ENCODE peak calls at places on chromosomes 1 and 21, in five cellular contexts. F, Z, X, L and I are unnamed samples.

GRCh38 chr1:56824956-56825355 is 5.8 kb upstream of the FYB2 start:
- DNase-seq in F (no peak), Z (no peak), X (no peak), L (no peak), I (no peak)

GRCh38 chr1:229596961-229597699 is 28.8 kb downstream of the TAF5L start:
- DNase-seq in F (peak; percentile 23), Z (no peak), X (no peak), L (no peak), I (no peak)

GRCh38 chr1:115402753-115403184 is 64.7 kb upstream of the NGF start:
- DNase-seq in F (no peak), Z (no peak), X (no peak), L (no peak), I (no peak)

GRCh38 chr21:39904457-39904856 is 37.2 kb downstream of the PCP4 start:
- DNase-seq in F (no peak), Z (no peak), X (no peak), L (no peak), I (no peak)

GRCh38 chr1:173411835-173412742 is 65.0 kb upstream of the PRDX6 start:
- DNase-seq in F (no peak), Z (no peak), X (no peak), L (no peak), I (no peak)

GRCh38 chr1:246566808-246567154 is 525 bp downstream of the CNST start:
- DNase-seq in F (no peak), Z (no peak), X (no peak), L (no peak), I (no peak)

GRCh38 chr1:205438213-205439158 is 16.6 kb upstream of the LEMD1 start:
- DNase-seq in F (peak; percentile 87), Z (peak; percentile 77), X (no peak), L (peak; percentile 89), I (no peak)

GRCh38 chr1:8122160-8122476 is 96.0 kb upstream of the ERRFI1 start:
- DNase-seq in F (no peak), Z (no peak), X (no peak), L (no peak), I (no peak)

GRCh38 chr1:39214998-39215873 is 10.7 kb downstream of the MACF1 start:
- DNase-seq in F (peak; percentile 42), Z (no peak), X (no peak), L (no peak), I (no peak)

GRCh38 chr1:199123615-199124014 is 484.8 kb downstream of the PTPRC start:
- DNase-seq in F (no peak), Z (no peak), X (no peak), L (no peak), I (no peak)

GRCh38 chr1:95903060-95903459 is 669.0 kb downstream of the RWDD3 start:
- DNase-seq in F (no peak), Z (no peak), X (no peak), L (no peak), I (no peak)

GRCh38 chr1:247638011-247638410 is 32.6 kb downstream of the OR2G3 start:
- DNase-seq in F (no peak), Z (no peak), X (no peak), L (no peak), I (no peak)
- TF ChIP-seq POLR2AphosphoS5 in F (no peak), Z (no peak), X (no peak), L (no peak), I (no peak)

GRCh38 chr1:53325326-53326087 is 2.4 kb downstream of the LRP8 start:
- DNase-seq in F (peak; percentile 13), Z (no peak), X (no peak), L (no peak), I (no peak)
- H3K27ac ChIP-seq in F (peak overlapping the region; percentile 71), Z (peak overlapping the region; percentile 77), X (peak overlapping the region; percentile 92), L (peak overlapping the region; percentile 84), I (no peak overlapping the region)

GRCh38 chr1:228242313-228242864 is 34.5 kb downstream of the OBSCN start:
- DNase-seq in F (no peak), Z (no peak), X (no peak), L (no peak), I (no peak)
- H3K9me3 ChIP-seq in F (peaks cover 15% of the 10 kb centered on the region), Z (peaks cover 51% of the 10 kb centered on the region), X (peaks cover 50% of the 10 kb centered on the region), L (peaks cover 70% of the 10 kb centered on the region), I (peaks cover 17% of the 10 kb centered on the region)

DNA sequence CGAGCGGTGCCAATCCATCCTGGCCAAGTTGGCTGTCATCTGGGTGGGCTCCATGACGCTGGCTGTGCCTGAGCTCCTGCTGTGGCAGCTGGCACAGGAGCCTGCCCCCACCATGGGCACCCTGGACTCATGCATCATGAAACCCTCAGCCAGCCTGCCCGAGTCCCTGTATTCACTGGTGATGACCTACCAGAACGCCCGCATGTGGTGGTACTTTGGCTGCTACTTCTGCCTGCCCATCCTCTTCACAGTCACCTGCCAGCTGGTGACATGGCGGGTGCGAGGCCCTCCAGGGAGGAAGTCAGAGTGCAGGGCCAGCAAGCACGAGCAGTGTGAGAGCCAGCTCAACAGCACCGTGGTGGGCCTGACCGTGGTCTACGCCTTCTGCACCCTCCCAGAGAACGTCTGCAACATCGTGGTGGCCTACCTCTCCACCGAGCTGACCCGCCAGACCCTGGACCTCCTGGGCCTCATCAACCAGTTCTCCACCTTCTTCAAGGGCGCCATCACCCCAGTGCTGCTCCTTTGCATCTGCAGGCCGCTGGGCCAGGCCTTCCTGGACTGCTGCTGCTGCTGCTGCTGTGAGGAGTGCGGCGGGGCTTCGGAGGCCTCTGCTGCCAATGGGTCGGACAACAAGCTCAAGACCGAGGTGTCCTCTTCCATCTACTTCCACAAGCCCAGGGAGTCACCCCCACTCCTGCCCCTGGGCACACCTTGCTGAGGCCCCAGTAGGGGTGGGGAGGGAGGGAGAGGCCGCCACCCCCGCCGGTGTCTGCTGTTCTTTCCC is 5.3 kb downstream of the GPR37L1 start:
- DNase-seq in F (no peak), Z (no peak), X (no peak), L (no peak), I (no peak)
- TF ChIP-seq POLR2AphosphoS5 in F (no peak), Z (no peak), X (no peak), L (no peak), I (no peak)

GRCh38 chr1:178644308-178645120 is 80.5 kb upstream of the RALGPS2 start:
- DNase-seq in F (peak; percentile 44), Z (no peak), X (no peak), L (peak; percentile 56), I (no peak)

GRCh38 chr1:178643871-178644270 is 81.2 kb upstream of the RALGPS2 start:
- DNase-seq in F (no peak), Z (no peak), X (no peak), L (no peak), I (no peak)

GRCh38 chr1:178634445-178634844 is 90.6 kb upstream of the RALGPS2 start:
- DNase-seq in F (no peak), Z (no peak), X (no peak), L (no peak), I (no peak)

GRCh38 chr1:178645157-178645825 is 79.8 kb upstream of the RALGPS2 start:
- DNase-seq in F (no peak), Z (no peak), X (no peak), L (no peak), I (no peak)

DNA sequence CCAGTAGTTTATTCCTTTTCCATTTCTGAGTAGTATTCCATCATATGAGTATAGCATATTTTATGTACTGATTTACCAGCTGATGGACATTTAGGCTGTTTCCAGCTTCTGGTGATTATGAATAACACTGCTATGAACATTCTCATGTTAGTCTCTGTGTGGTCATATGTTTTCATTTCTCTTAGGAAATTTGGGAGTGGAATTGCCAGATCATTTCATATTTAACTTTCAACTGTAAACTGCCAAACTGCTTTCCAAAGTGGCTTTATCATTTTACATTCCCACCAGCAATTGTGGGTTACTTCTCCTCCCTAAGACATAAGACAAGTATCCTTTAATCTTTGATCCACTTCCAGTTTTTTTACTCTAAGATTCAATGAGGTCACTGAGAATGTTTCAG is 85.7 kb upstream of the RALGPS2 start:
- DNase-seq in F (no peak), Z (no peak), X (no peak), L (no peak), I (no peak)
- H3K27ac ChIP-seq in F (no peak overlapping the region), Z (no peak overlapping the region), X (no peak overlapping the region), L (no peak overlapping the region), I (no peak overlapping the region)

GRCh38 chr1:73044241-73044640 is 761.9 kb upstream of the NEGR1 start:
- DNase-seq in F (no peak), Z (no peak), X (no peak), L (no peak), I (no peak)

DNA sequence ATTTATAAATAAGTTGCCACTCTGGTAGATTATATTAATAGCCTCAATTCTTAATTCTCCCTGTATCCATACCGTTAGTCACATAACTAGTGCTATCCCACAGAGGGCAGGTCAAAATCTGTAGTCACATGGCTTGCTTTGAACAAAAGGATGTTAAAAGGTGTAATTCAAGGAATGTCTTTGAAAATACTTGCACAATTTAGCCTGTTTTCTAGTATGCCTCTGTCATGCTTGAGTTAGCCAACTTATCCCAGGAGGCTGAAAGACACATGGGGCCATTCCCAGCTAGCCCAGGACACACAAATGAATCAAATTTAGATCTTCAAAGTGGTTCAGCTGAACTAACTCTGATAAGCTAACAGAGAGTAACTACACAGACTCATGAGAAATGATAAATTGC is 758.5 kb upstream of the NEGR1 start:
- DNase-seq in F (no peak), Z (no peak), X (no peak), L (no peak), I (no peak)
- H3K9me3 ChIP-seq in F (no peaks in the 10 kb centered on the region), Z (no peaks in the 10 kb centered on the region), X (no peaks in the 10 kb centered on the region), L (no peaks in the 10 kb centered on the region), I (no peaks in the 10 kb centered on the region)

GRCh38 chr1:204294371-204294770 is 65.4 kb downstream of the PLEKHA6 start:
- DNase-seq in F (peak; percentile 34), Z (no peak), X (peak; percentile 50), L (no peak), I (no peak)
- TF ChIP-seq POLR2AphosphoS5 in F (peak; percentile 56), Z (peak; percentile 75), X (no peak), L (peak; percentile 61), I (peak; percentile 55)

GRCh38 chr1:28249013-28249870 is 10.1 kb upstream of the SESN2 start:
- DNase-seq in F (peak; percentile 50), Z (no peak), X (no peak), L (peak; percentile 80), I (no peak)
- H3K27ac ChIP-seq in F (peak overlapping the region; percentile 95), Z (peak overlapping the region; percentile 85), X (peak overlapping the region; percentile 77), L (peak overlapping the region; percentile 96), I (peak overlapping the region; percentile 86)